ENCODE peak calls at places on chromosome 7, in eight cellular contexts. N is AG09309, O is heart right ventricle, T is HCT116, Y is epithelial cell of esophagus, D is Peyer's patch, A is thoracic aorta, P is fibroblast of pulmonary artery. M is an unnamed sample.

GRCh38 chr7:36192877-36193276 is 39.8 kb downstream of the EEPD1 start:
- DNase-seq in T (no peak), N (no peak), D (no peak), A (no peak), O (no peak), Y (no peak), P (no peak), M (no peak)

GRCh38 chr7:45681596-45682357 is 107.6 kb downstream of the ADCY1 start:
- DNase-seq in D (peak), A (no peak), T (no peak), O (no peak), Y (no peak), N (no peak), P (no peak), M (no peak)

GRCh38 chr7:45874408-45875131 is 1.7 kb upstream of the CCDC201 start:
- DNase-seq in D (no peak), A (no peak), Y (peak), P (peak), N (peak), O (no peak), T (no peak), M (peak)

GRCh38 chr7:3887071-3887691 is 586.1 kb downstream of the SDK1 start:
- DNase-seq in T (no peak), N (no peak), O (no peak), D (no peak), Y (peak), A (no peak), P (no peak), M (no peak)

GRCh38 chr7:92352009-92352408 is 95.3 kb upstream of the GATAD1 start:
- DNase-seq in O (no peak), A (no peak), P (no peak), Y (no peak), D (no peak), N (no peak), T (no peak), M (no peak)

GRCh38 chr7:16392990-16393523 is 28.3 kb downstream of the CRPPA start:
- DNase-seq in A (no peak), D (no peak), T (no peak), Y (no peak), O (no peak), P (no peak), N (no peak), M (no peak)

GRCh38 chr7:150901160-150902035 is 49.1 kb downstream of the AOC1 start:
- DNase-seq in O (no peak), T (no peak), A (no peak), P (no peak), Y (no peak), D (peak), N (no peak), M (peak)

GRCh38 chr7:137743021-137743420 is 103.8 kb downstream of the DGKI start:
- DNase-seq in Y (no peak), N (no peak), O (no peak), P (no peak), A (no peak), D (no peak), T (no peak), M (no peak)

GRCh38 chr7:74006032-74006431 is 21.9 kb upstream of the ELN start:
- DNase-seq in N (no peak), P (no peak), Y (no peak), A (no peak), T (no peak), D (no peak), O (no peak), M (no peak)

DNA sequence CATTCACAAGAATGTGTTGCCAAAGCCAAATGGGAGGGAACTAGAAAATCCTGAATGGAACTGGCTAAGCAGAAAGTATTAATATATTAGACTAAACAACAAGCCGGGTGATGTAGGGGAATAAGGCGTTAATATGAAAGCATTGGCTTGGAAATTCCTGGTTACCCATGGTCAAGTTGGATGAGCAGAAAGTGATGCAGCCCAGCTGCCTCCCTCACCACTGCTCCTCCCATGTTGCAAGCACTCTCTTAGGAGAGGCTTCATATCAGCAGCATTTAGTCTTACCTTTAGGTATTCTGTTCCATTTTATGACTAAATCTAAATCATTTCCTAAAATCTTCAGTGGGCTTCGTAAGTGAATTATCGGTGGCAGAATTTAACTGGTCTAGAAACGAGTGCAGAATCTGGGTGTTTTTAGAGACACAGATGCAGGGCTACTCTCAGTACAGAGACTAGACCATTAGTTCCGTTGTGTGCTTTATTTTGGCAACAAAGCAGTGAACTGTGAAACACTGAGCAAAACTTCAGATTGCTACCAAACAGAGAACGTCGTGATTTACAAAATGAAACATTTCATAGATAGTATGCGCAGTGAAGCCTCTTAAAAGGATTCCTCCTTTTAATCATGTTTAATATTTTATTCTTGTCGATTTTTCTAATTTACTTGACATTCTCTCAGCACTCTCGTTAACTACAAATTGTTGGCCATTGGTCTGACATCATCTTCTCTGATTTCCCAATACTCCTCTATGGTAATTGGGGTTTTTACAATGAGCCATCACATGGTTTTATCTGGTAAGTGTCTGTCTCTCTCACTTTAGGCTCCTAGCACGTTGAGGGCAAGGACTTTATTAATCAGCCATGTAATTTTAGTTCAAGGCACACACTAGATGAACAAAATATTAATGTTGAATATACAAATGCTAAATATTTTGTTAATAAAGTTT is 22.0 kb upstream of the HGF start:
- DNase-seq in Y (no peak), D (no peak), N (no peak), P (no peak), A (no peak), T (no peak), O (no peak), M (no peak)
- H3K4me3 ChIP-seq in Y (no peak), D (no peak), N (no peak), P (no peak), A (peak), T (no peak), O (no peak), M (no peak)

GRCh38 chr7:39541493-39541892 is 24.7 kb upstream of the YAE1 start:
- DNase-seq in O (no peak), D (no peak), P (no peak), N (no peak), A (no peak), T (no peak), Y (no peak), M (no peak)
- TF ChIP-seq CTCF in O (no peak), D (no peak), P (no peak), N (no peak), A (no peak), T (no peak), Y (no peak), M (no peak)

GRCh38 chr7:27106181-27106905 is 3.9 kb upstream of the HOXA2 start:
- DNase-seq in O (no peak), D (no peak), N (no peak), A (no peak), P (no peak), Y (no peak), T (no peak), M (no peak)
- H3K4me3 ChIP-seq in O (peak), D (peak), N (no peak), A (peak), P (no peak), Y (no peak), T (no peak), M (no peak)

GRCh38 chr7:128032605-128033235 is 1.5 kb upstream of the LRRC4 start:
- DNase-seq in D (no peak), O (peak), N (no peak), P (no peak), A (no peak), Y (no peak), T (no peak), M (peak)

GRCh38 chr7:128030263-128030998 is 806 bp downstream of the LRRC4 start:
- DNase-seq in Y (no peak), P (no peak), N (no peak), A (no peak), O (no peak), T (no peak), D (no peak), M (no peak)

GRCh38 chr7:128031901-128032604 is 816 bp upstream of the LRRC4 start:
- DNase-seq in T (no peak), A (no peak), O (peak), D (peak), P (peak), N (peak), Y (peak), M (peak)

GRCh38 chr7:128029405-128029995 is 1.7 kb downstream of the LRRC4 start:
- DNase-seq in D (no peak), N (no peak), T (no peak), P (no peak), A (no peak), Y (no peak), O (no peak), M (no peak)

GRCh38 chr7:128030999-128031681 is at the start of gene LRRC4:
- DNase-seq in D (peak), P (no peak), T (no peak), A (no peak), N (no peak), O (peak), Y (peak), M (peak)
- TF ChIP-seq CTCF in D (no peak), P (peak), T (no peak), A (no peak), N (no peak), O (peak), Y (no peak), M (peak)

GRCh38 chr7:112080974-112081373 is 125.2 kb downstream of the DOCK4 start:
- DNase-seq in A (no peak), N (no peak), T (no peak), P (peak), O (no peak), Y (peak), D (no peak), M (peak)
- H3K4me3 ChIP-seq in A (peak), N (peak), T (no peak), P (no peak), O (peak), Y (no peak), D (no peak), M (peak)

GRCh38 chr7:47326220-47326619 is 255.7 kb downstream of the TNS3 start:
- DNase-seq in A (no peak), Y (peak), P (peak), D (no peak), N (peak), T (no peak), O (no peak), M (peak)
- TF ChIP-seq CTCF in A (peak), Y (peak), P (peak), D (no peak), N (peak), T (no peak), O (no peak), M (peak)

DNA sequence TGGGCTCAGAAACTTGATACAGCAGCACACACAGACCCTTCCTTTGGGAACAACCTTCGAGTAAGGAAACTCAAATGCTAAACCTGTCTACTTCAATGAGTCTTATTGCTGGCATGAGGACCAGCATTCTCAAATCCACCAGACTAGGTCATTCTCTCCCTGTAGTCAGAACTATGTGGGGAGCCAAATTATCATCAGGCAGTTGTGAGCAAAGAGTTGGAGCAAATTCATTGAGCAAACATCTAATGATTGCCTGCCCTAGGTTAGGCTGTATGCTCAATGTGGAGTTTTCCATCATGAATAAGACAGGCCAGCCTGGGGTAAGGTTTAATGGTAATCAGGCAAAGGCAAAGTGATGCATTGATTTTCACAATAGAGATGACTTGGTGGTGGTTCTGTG is 3.6 kb downstream of the EPDR1 start:
- DNase-seq in A (no peak), P (no peak), D (no peak), N (no peak), O (no peak), Y (no peak), T (no peak), M (no peak)
- H3K4me3 ChIP-seq in A (no peak), P (no peak), D (no peak), N (no peak), O (no peak), Y (no peak), T (no peak), M (no peak)

GRCh38 chr7:51000956-51001355 is 218.3 kb upstream of the GRB10 start:
- DNase-seq in P (peak), Y (no peak), N (no peak), O (no peak), T (no peak), D (no peak), A (no peak), M (no peak)
- TF ChIP-seq CTCF in P (peak), Y (no peak), N (no peak), O (no peak), T (peak), D (no peak), A (no peak), M (no peak)

GRCh38 chr7:5574770-5575269 is 151.2 kb upstream of the TNRC18 start:
- DNase-seq in P (no peak), N (no peak), T (no peak), D (no peak), A (no peak), O (peak), Y (no peak), M (no peak)
- H3K4me3 ChIP-seq in P (peak), N (no peak), T (no peak), D (no peak), A (peak), O (peak), Y (no peak), M (peak)

M was measured in choroid plexus epithelial cell.